ENCODE peak calls at places on chromosomes 5 and 9, in nine cellular contexts. B, W, A, Y, R, J, H, S and D are unnamed samples. For H3K4me1, the result is how much of the 10 kb centered on the place peaks cover.

GRCh38 chr9:7234144-7234543 is 476.4 kb downstream of the KDM4C start:
- DNase-seq in W (no peak), A (no peak), B (no peak), R (peak), J (no peak), H (peak), S (peak), Y (peak), D (no peak)

GRCh38 chr9:4243877-4244812 is 55.7 kb downstream of the GLIS3 start:
- DNase-seq in R (no peak), A (no peak), Y (peak), J (no peak), S (no peak), W (no peak), B (no peak), H (no peak), D (no peak)

GRCh38 chr5:181114844-181115778 is 15.9 kb downstream of the OR2V1 start:
- DNase-seq in J (no peak), B (no peak), Y (peak), A (no peak), H (no peak), W (no peak), S (no peak), R (peak), D (no peak)

GRCh38 chr5:9512452-9512851 is 33.4 kb downstream of the SEMA5A start:
- DNase-seq in J (no peak), Y (peak), B (no peak), S (no peak), A (no peak), R (peak), W (no peak), H (no peak), D (no peak)

GRCh38 chr9:68560131-68560844 is 19.6 kb upstream of the TMEM252 start:
- DNase-seq in Y (peak), A (peak), B (peak), J (peak), S (peak), W (peak), H (peak), R (peak), D (peak)

GRCh38 chr9:22157831-22158230 is 148.7 kb upstream of the CDKN2B start:
- DNase-seq in H (no peak), J (no peak), Y (no peak), W (no peak), B (no peak), S (no peak), A (no peak), R (no peak), D (no peak)

GRCh38 chr5:61525573-61526142 is 193.6 kb downstream of the ZSWIM6 start:
- DNase-seq in R (peak), B (no peak), Y (peak), J (no peak), H (peak), W (no peak), S (no peak), A (no peak), D (no peak)

GRCh38 chr5:10518352-10518751 is 45.5 kb upstream of the ANKRD33B start:
- DNase-seq in S (no peak), R (peak), B (no peak), H (no peak), A (no peak), W (no peak), J (no peak), Y (peak), D (no peak)

GRCh38 chr5:83767409-83767992 is 46.8 kb upstream of the HAPLN1 start:
- DNase-seq in J (no peak), A (no peak), Y (peak), R (no peak), B (no peak), W (no peak), S (no peak), H (peak), D (no peak)

GRCh38 chr5:160638141-160638742 is 213.8 kb downstream of the ATP10B start:
- DNase-seq in A (no peak), B (no peak), Y (no peak), S (no peak), J (no peak), W (no peak), H (no peak), R (no peak), D (no peak)

GRCh38 chr5:127281609-127282008 is 9.0 kb upstream of the MEGF10 start:
- DNase-seq in B (no peak), Y (no peak), H (no peak), R (no peak), S (no peak), A (no peak), J (no peak), W (no peak), D (no peak)

GRCh38 chr9:124368692-124369091 is 46.5 kb downstream of the PSMB7 start:
- DNase-seq in R (no peak), J (no peak), H (no peak), Y (peak), W (no peak), A (no peak), S (no peak), B (no peak), D (no peak)

GRCh38 chr9:76916231-76916630 is 10.3 kb upstream of the PRUNE2 start:
- DNase-seq in A (no peak), R (no peak), H (no peak), Y (no peak), W (no peak), J (no peak), B (no peak), S (no peak), D (no peak)

GRCh38 chr9:107810493-107810931 is 320.9 kb upstream of the KLF4 start:
- DNase-seq in W (no peak), S (no peak), R (peak), Y (peak), B (no peak), J (no peak), H (peak), A (no peak), D (no peak)

GRCh38 chr5:40734986-40735385 is 20.8 kb downstream of the TTC33 start:
- DNase-seq in J (no peak), H (no peak), S (no peak), B (no peak), R (peak), Y (peak), A (no peak), W (no peak), D (no peak)

GRCh38 chr9:87140605-87141109 is 193.4 kb upstream of the GAS1 start:
- DNase-seq in B (peak), A (no peak), H (no peak), R (no peak), S (no peak), W (no peak), J (no peak), Y (no peak), D (no peak)

GRCh38 chr9:136147038-136147889 is 28.6 kb upstream of the TMEM250 start:
- DNase-seq in H (no peak), B (no peak), W (no peak), Y (no peak), R (no peak), A (no peak), J (no peak), S (no peak), D (no peak)

GRCh38 chr5:61659221-61659696 is 327.2 kb downstream of the ZSWIM6 start:
- DNase-seq in A (peak), W (no peak), J (no peak), S (no peak), H (no peak), B (no peak), R (no peak), Y (no peak), D (no peak)

GRCh38 chr5:8081179-8081578 is 212.2 kb downstream of the MTRR start:
- DNase-seq in S (no peak), R (no peak), W (no peak), J (no peak), Y (no peak), A (no peak), B (no peak), H (no peak), D (no peak)

GRCh38 chr5:40572947-40573346 is 106.8 kb upstream of the PTGER4 start:
- DNase-seq in W (no peak), A (no peak), S (no peak), R (peak), Y (peak), J (no peak), H (no peak), B (no peak), D (no peak)

GRCh38 chr5:93601433-93602175 is 18.6 kb downstream of the NR2F1 start:
- DNase-seq in A (no peak), W (no peak), B (no peak), Y (peak), S (no peak), H (peak), J (no peak), R (no peak), D (no peak)

GRCh38 chr9:118529210-118529609 is 825.0 kb downstream of the TLR4 start:
- DNase-seq in B (no peak), S (no peak), R (peak), W (no peak), Y (peak), A (no peak), H (peak), J (no peak), D (no peak)

GRCh38 chr5:79521156-79521555 is 7.2 kb upstream of the HOMER1 start:
- DNase-seq in A (no peak), R (no peak), W (no peak), H (no peak), S (no peak), Y (no peak), J (no peak), B (no peak), D (no peak)

GRCh38 chr5:66655395-66656324 is 59.5 kb downstream of the MAST4 start:
- DNase-seq in H (no peak), J (no peak), Y (peak), R (peak), W (no peak), B (no peak), S (no peak), A (no peak), D (no peak)

GRCh38 chr5:78530342-78531096 is 118.1 kb downstream of the LHFPL2 start:
- DNase-seq in A (no peak), B (no peak), J (no peak), H (peak), R (peak), S (no peak), W (no peak), Y (peak), D (no peak)

GRCh38 chr9:116800885-116801284 is 113.8 kb downstream of the TRIM32 start:
- DNase-seq in W (no peak), Y (no peak), B (no peak), H (no peak), J (no peak), S (no peak), R (peak), A (no peak), D (no peak)

GRCh38 chr9:4787876-4788275 is 4.9 kb upstream of the RCL1 start:
- DNase-seq in J (no peak), W (no peak), B (no peak), R (no peak), H (no peak), S (no peak), A (no peak), Y (no peak), D (no peak)

GRCh38 chr9:136268318-136268717 is 22.7 kb upstream of the QSOX2 start:
- DNase-seq in A (no peak), Y (no peak), W (no peak), H (no peak), S (peak), B (no peak), R (peak), J (no peak), D (no peak)

GRCh38 chr5:1709186-1709803 is 90.3 kb downstream of the MRPL36 start:
- DNase-seq in W (no peak), H (no peak), B (no peak), S (no peak), R (no peak), Y (no peak), A (no peak), J (no peak), D (no peak)

GRCh38 chr5:149030392-149030791 is 32.5 kb downstream of the SH3TC2 start:
- DNase-seq in A (no peak), J (no peak), R (no peak), B (no peak), W (no peak), Y (peak), S (no peak), H (peak), D (no peak)

GRCh38 chr5:108753331-108753730 is 5.6 kb downstream of the FER start:
- DNase-seq in B (no peak), H (no peak), R (no peak), W (no peak), J (no peak), S (no peak), Y (peak), A (no peak), D (no peak)

GRCh38 chr9:911003-911402 is 65.5 kb upstream of the DMRT3 start:
- DNase-seq in W (no peak), A (no peak), R (no peak), J (no peak), Y (no peak), S (peak), B (no peak), H (no peak), D (no peak)

GRCh38 chr9:111925784-111926183 is 29.2 kb downstream of the UGCG start:
- DNase-seq in B (no peak), S (no peak), Y (no peak), W (no peak), J (no peak), A (no peak), H (peak), R (no peak), D (no peak)

DNA sequence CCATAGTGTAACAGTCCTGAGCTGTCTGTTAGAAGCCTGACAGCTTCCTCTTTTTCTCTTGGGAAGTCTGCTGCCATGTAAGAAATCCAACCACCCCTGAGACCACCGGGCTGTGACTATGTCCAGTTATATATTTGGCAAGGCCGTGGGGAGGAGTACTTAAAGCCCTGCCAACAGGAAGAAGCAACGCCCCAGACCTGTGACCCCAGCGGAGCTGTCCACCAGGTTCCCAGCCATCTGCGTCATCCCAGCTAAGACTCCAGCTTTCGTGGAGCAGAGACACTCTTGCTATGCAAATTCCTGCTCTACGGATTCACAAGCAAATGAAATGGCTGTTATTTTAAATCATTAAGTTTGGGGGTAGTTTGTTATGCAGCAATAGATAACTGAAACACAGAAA is 417.3 kb downstream of the TLE4 start:
- DNase-seq in H (no peak), Y (no peak), W (no peak), S (no peak), J (no peak), R (no peak), B (no peak), A (peak), D (no peak)
- H3K4me3 ChIP-seq in H (no peak), Y (no peak), W (no peak), S (no peak), J (no peak), R (no peak), B (no peak), A (no peak), D (no peak)

GRCh38 chr5:139382371-139382770 is 726 bp downstream of the SLC23A1 start:
- DNase-seq in J (no peak), S (no peak), W (no peak), R (no peak), B (no peak), H (no peak), A (peak), Y (no peak), D (no peak)

GRCh38 chr5:139378101-139378825 is 4.8 kb downstream of the SLC23A1 start:
- DNase-seq in S (no peak), H (no peak), R (no peak), Y (no peak), J (no peak), W (no peak), A (peak), B (no peak), D (no peak)

GRCh38 chr5:139381837-139382361 is 1.2 kb downstream of the SLC23A1 start:
- DNase-seq in J (no peak), W (no peak), Y (no peak), H (no peak), R (no peak), B (no peak), S (no peak), A (peak), D (no peak)

GRCh38 chr5:139378941-139379361 is 4.1 kb downstream of the SLC23A1 start:
- DNase-seq in S (no peak), W (no peak), B (no peak), A (peak), Y (no peak), J (no peak), R (no peak), H (no peak), D (no peak)

DNA sequence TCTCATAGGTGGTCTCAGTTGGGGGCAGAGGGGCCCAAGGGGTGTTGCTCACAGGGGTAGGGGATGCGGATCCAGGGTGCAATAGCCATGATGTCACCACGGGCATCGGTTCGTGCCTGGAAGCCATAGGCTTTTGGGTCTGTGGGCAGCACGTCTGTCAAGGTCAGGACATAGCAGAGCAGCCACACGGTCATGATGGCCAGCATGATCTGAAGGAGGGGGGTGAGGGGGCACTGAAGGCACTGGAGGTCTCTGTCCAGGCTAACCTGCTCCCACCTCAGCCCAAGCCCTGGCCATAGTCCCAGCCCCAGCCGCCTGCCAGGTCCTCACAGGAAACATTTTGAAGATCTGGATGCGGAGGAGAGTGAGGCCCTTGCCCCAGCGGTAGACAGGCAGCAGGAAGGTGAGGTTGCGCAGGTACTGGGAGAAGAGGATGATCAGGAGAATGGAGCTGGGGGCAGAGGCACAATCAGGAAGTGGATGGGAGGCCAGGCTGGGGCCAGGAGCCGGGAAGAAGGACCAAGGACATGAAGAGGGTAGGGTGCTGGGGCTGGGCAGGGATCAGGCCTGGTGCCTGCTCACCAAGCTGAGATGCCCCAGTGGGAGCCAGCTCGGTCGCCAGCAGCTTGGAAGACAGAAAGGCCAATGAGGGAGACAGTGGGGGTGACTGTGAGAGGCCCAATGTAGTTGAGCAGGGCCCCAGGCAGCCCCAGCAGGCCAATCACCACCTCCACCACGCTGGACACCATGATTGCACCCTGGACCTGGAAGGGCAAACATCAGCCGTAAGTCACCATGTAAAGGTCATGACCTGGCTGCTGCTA is 3.3 kb downstream of the SLC23A1 start:
- DNase-seq in W (no peak), A (peak), H (no peak), R (no peak), B (no peak), Y (no peak), S (no peak), J (no peak), D (no peak)
- H3K4me1 ChIP-seq in W (under half), A (under half), H (under half), R (under half), B (under half), Y (under half), S (under half), J (under half), D (under half)

GRCh38 chr9:132647355-132647754 is 22.4 kb downstream of the DDX31 start:
- DNase-seq in W (no peak), A (no peak), R (peak), S (no peak), Y (peak), B (no peak), H (peak), J (no peak), D (no peak)

GRCh38 chr9:132647806-132648205 is 22.0 kb downstream of the DDX31 start:
- DNase-seq in H (no peak), B (no peak), Y (no peak), W (no peak), R (peak), A (no peak), J (no peak), S (no peak), D (no peak)

GRCh38 chr9:132645711-132646110 is 24.1 kb downstream of the DDX31 start:
- DNase-seq in S (no peak), R (no peak), J (no peak), A (no peak), B (no peak), W (no peak), H (no peak), Y (no peak), D (no peak)

GRCh38 chr9:132645306-132645705 is 24.5 kb downstream of the DDX31 start:
- DNase-seq in B (no peak), W (no peak), R (no peak), H (no peak), J (no peak), S (no peak), A (no peak), Y (no peak), D (no peak)

GRCh38 chr9:132646726-132647125 is 23.1 kb downstream of the DDX31 start:
- DNase-seq in A (no peak), W (no peak), Y (no peak), R (peak), J (no peak), B (no peak), H (peak), S (no peak), D (no peak)
- H3K27ac ChIP-seq in A (no peak), W (no peak), Y (peak), R (no peak), J (no peak), B (no peak), H (peak), S (no peak), D (no peak)

DNA sequence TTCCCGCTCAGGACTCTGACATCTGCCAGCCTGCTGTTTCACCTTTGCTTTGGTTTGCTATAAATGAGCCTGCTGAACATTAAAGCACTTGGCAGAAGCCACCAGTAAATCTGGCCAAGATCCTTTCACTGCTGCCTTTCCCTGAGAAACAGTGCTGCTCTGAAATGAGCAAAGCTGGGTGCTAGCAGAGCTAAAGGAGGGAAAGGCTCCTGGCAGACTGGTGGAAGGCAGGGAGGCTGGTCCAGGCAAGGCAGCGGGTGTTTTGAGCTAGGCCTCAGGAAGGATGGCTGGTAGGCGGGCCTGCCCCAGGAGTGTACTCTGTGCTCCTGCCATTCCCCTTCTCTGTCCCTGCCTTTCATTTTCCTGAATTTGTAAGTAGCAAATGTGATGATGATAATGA is 52.5 kb upstream of the PTGS1 start:
- DNase-seq in A (no peak), R (no peak), S (no peak), B (no peak), Y (peak), H (no peak), W (no peak), J (no peak), D (no peak)
- H3K4me3 ChIP-seq in A (no peak), R (no peak), S (no peak), B (no peak), Y (no peak), H (no peak), W (no peak), J (no peak), D (no peak)

DNA sequence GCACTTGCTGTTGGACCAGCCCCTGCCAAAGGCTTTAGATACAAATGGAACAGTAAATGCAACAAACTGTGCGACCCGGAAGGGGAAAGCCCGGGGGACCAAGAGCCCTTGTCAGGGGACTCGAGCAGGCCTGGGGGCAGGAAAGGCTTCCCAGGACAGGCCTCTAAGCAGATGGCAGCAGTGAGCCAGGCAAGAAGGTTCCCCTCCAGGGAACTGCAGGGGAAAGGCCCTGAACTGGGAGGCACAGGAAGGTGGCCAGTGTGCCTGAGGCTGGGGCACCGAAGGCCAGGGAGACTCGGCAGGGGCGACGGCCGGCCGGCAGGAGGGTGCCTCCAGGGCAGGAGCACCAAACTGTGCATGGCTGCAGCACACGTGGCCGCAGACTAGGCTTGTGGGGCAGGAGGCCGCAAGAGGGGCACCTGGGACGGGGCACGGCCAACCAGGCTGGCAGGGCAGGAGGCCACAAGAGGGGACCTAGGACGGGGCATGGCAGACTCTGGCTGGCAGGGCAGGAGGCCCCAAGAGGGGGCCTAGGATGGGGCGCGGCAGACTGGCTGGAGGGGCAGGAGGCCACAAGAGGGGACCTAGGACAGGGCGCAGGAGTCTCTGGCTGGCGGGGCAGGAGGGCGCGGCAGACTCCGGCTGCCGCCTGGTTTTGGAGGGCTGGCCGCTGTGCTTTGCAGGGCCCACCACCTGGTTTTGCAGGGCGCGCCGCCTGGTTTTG is 10.0 kb downstream of the VAV2 start:
- DNase-seq in A (peak), Y (no peak), J (no peak), S (no peak), R (no peak), H (no peak), B (no peak), W (no peak), D (no peak)
- H3K4me1 ChIP-seq in A (under half), Y (under half), J (under half), S (half or more), R (under half), H (half or more), B (under half), W (under half), D (under half)